ENCODE peak calls at places on chromosomes 5 and 9, in six cellular contexts. C is stimulated activated CD4-positive, alpha-beta T cell treated with anti-CD3 and anti-CD28 coated beads, Interleukin-1b, Interleukin-23, amount 100 ng/mL, for 4 hours; E is COLO829; S is A549; X is adrenal gland; M is ELR. J is an unnamed sample.

GRCh38 chr5:121009058-121009457 is 545.0 kb downstream of the PRR16 start:
- DNase-seq in C (no peak), E (no peak), S (no peak), X (no peak), M (no peak), J (no peak)

GRCh38 chr9:93108301-93109041 is 12.5 kb downstream of the CARD19 start:
- DNase-seq in C (no peak), E (no peak), S (no peak), X (peak; percentile 28), M (no peak), J (no peak)

GRCh38 chr9:69412741-69413150 is 87.7 kb downstream of the ENTREP1 start:
- DNase-seq in C (no peak), E (peak; percentile 55), S (peak; percentile 75), X (peak; percentile 69), M (peak; percentile 68), J (no peak)

GRCh38 chr5:173662896-173663809 is 46.7 kb upstream of the BOD1 start:
- DNase-seq in C (no peak), E (no peak), S (no peak), X (no peak), M (no peak), J (no peak)

GRCh38 chr5:147869112-147869511 is 9.4 kb upstream of the SCGB3A2 start:
- DNase-seq in C (no peak), E (no peak), S (no peak), X (no peak), M (no peak), J (no peak)

GRCh38 chr9:76657265-76657664 is 107.0 kb upstream of the PCA3 start:
- DNase-seq in C (no peak), E (no peak), S (no peak), X (no peak), M (no peak), J (no peak)

GRCh38 chr5:134502259-134502658 is 23.2 kb upstream of the JADE2 start:
- DNase-seq in C (no peak), E (no peak), S (no peak), X (no peak), M (no peak), J (no peak)

GRCh38 chr9:76964612-76965011 is 54.8 kb upstream of the FOXB2 start:
- DNase-seq in C (no peak), E (no peak), S (no peak), X (no peak), M (no peak), J (no peak)

GRCh38 chr9:89359018-89359417 is 40.7 kb downstream of the SECISBP2 start:
- DNase-seq in C (no peak), E (no peak), S (no peak), X (peak; percentile 26), M (no peak), J (no peak)

GRCh38 chr5:147084702-147085101 is 150.1 kb upstream of the STK32A start:
- DNase-seq in C (no peak), E (peak; percentile 24), S (no peak), X (no peak), M (no peak), J (no peak)

GRCh38 chr5:14588758-14589543 is 7.4 kb downstream of the OTULINL start:
- DNase-seq in C (no peak), E (no peak), S (no peak), X (no peak), M (no peak), J (no peak)

GRCh38 chr9:99369327-99369722 is 147.2 kb downstream of the SEC61B start:
- DNase-seq in C (no peak), E (no peak), S (no peak), X (no peak), M (no peak), J (no peak)

J was measured in cerebellar nuclear complex.